ENCODE peak calls at places on chromosomes 7 and 10, in ten cellular contexts. One of them, this sample, is unnamed.

GRCh38 chr10:1074748-1075358 is 18.7 kb downstream of the WDR37 start:
- DNase-seq in mesenchymal stem cell: no peak
- DNase-seq in left lung: peak
- DNase-seq in stimulated activated effector memory CD8-positive, alpha-beta T cell treated with anti-CD3 and anti-CD28 coated beads, Interleukin-12 subunit alpha, Interleukin-12 subunit beta, amount 100 ng/mL, for 72 hours: no peak
- DNase-seq in activated T-cell treated with anti-CD3 and anti-CD28 coated beads, Interleukin-2, amount 50 U/mL, for 1 hour: no peak
- DNase-seq in SW 1271: no peak
- DNase-seq in hepatocyte: no peak
- DNase-seq in stomach: no peak
- DNase-seq in GM12865: peak
- DNase-seq in amniotic epithelial cell: peak
- DNase-seq in this sample: no peak

GRCh38 chr10:8133146-8133545 is 78.7 kb downstream of the GATA3 start:
- DNase-seq in mesenchymal stem cell: no peak
- DNase-seq in amniotic epithelial cell: no peak
- DNase-seq in hepatocyte: no peak
- DNase-seq in activated T-cell treated with anti-CD3 and anti-CD28 coated beads, Interleukin-2, amount 50 U/mL, for 1 hour: no peak
- DNase-seq in stomach: no peak
- DNase-seq in SW 1271: no peak
- DNase-seq in stimulated activated effector memory CD8-positive, alpha-beta T cell treated with anti-CD3 and anti-CD28 coated beads, Interleukin-12 subunit alpha, Interleukin-12 subunit beta, amount 100 ng/mL, for 72 hours: peak
- DNase-seq in GM12865: peak
- DNase-seq in left lung: no peak
- DNase-seq in this sample: no peak

GRCh38 chr7:12685550-12685949 is 1.9 kb upstream of the ARL4A start:
- DNase-seq in stimulated activated effector memory CD8-positive, alpha-beta T cell treated with anti-CD3 and anti-CD28 coated beads, Interleukin-12 subunit alpha, Interleukin-12 subunit beta, amount 100 ng/mL, for 72 hours: no peak
- DNase-seq in mesenchymal stem cell: peak
- DNase-seq in hepatocyte: peak
- DNase-seq in GM12865: peak
- DNase-seq in activated T-cell treated with anti-CD3 and anti-CD28 coated beads, Interleukin-2, amount 50 U/mL, for 1 hour: peak
- DNase-seq in left lung: peak
- DNase-seq in stomach: no peak
- DNase-seq in SW 1271: no peak
- DNase-seq in amniotic epithelial cell: peak
- DNase-seq in this sample: no peak

GRCh38 chr10:132096223-132096622 is 30.5 kb downstream of the JAKMIP3 start:
- DNase-seq in stomach: peak
- DNase-seq in GM12865: no peak
- DNase-seq in left lung: no peak
- DNase-seq in hepatocyte: peak
- DNase-seq in activated T-cell treated with anti-CD3 and anti-CD28 coated beads, Interleukin-2, amount 50 U/mL, for 1 hour: no peak
- DNase-seq in mesenchymal stem cell: peak
- DNase-seq in amniotic epithelial cell: peak
- DNase-seq in SW 1271: no peak
- DNase-seq in stimulated activated effector memory CD8-positive, alpha-beta T cell treated with anti-CD3 and anti-CD28 coated beads, Interleukin-12 subunit alpha, Interleukin-12 subunit beta, amount 100 ng/mL, for 72 hours: no peak
- DNase-seq in this sample: no peak

GRCh38 chr7:43824963-43825362 is 44.4 kb downstream of the MRPS24 start:
- DNase-seq in hepatocyte: peak
- DNase-seq in stomach: no peak
- DNase-seq in stimulated activated effector memory CD8-positive, alpha-beta T cell treated with anti-CD3 and anti-CD28 coated beads, Interleukin-12 subunit alpha, Interleukin-12 subunit beta, amount 100 ng/mL, for 72 hours: no peak
- DNase-seq in activated T-cell treated with anti-CD3 and anti-CD28 coated beads, Interleukin-2, amount 50 U/mL, for 1 hour: no peak
- DNase-seq in SW 1271: no peak
- DNase-seq in GM12865: no peak
- DNase-seq in amniotic epithelial cell: no peak
- DNase-seq in left lung: no peak
- DNase-seq in mesenchymal stem cell: no peak
- DNase-seq in this sample: no peak

GRCh38 chr10:131641898-131642297 is 258.9 kb upstream of the PPP2R2D start:
- DNase-seq in activated T-cell treated with anti-CD3 and anti-CD28 coated beads, Interleukin-2, amount 50 U/mL, for 1 hour: no peak
- DNase-seq in hepatocyte: no peak
- DNase-seq in SW 1271: no peak
- DNase-seq in mesenchymal stem cell: no peak
- DNase-seq in left lung: no peak
- DNase-seq in stomach: no peak
- DNase-seq in amniotic epithelial cell: no peak
- DNase-seq in stimulated activated effector memory CD8-positive, alpha-beta T cell treated with anti-CD3 and anti-CD28 coated beads, Interleukin-12 subunit alpha, Interleukin-12 subunit beta, amount 100 ng/mL, for 72 hours: no peak
- DNase-seq in GM12865: peak
- DNase-seq in this sample: no peak

GRCh38 chr10:49089789-49090595 is 25.3 kb downstream of the VSTM4 start:
- DNase-seq in stomach: no peak
- DNase-seq in activated T-cell treated with anti-CD3 and anti-CD28 coated beads, Interleukin-2, amount 50 U/mL, for 1 hour: no peak
- DNase-seq in left lung: no peak
- DNase-seq in hepatocyte: no peak
- DNase-seq in stimulated activated effector memory CD8-positive, alpha-beta T cell treated with anti-CD3 and anti-CD28 coated beads, Interleukin-12 subunit alpha, Interleukin-12 subunit beta, amount 100 ng/mL, for 72 hours: no peak
- DNase-seq in mesenchymal stem cell: peak
- DNase-seq in SW 1271: no peak
- DNase-seq in GM12865: no peak
- DNase-seq in amniotic epithelial cell: peak
- DNase-seq in this sample: no peak

GRCh38 chr10:110416776-110417732 is 80.7 kb upstream of the DUSP5 start:
- DNase-seq in stimulated activated effector memory CD8-positive, alpha-beta T cell treated with anti-CD3 and anti-CD28 coated beads, Interleukin-12 subunit alpha, Interleukin-12 subunit beta, amount 100 ng/mL, for 72 hours: no peak
- DNase-seq in GM12865: no peak
- DNase-seq in activated T-cell treated with anti-CD3 and anti-CD28 coated beads, Interleukin-2, amount 50 U/mL, for 1 hour: no peak
- DNase-seq in stomach: peak
- DNase-seq in amniotic epithelial cell: no peak
- DNase-seq in left lung: peak
- DNase-seq in mesenchymal stem cell: no peak
- DNase-seq in hepatocyte: no peak
- DNase-seq in SW 1271: peak
- DNase-seq in this sample: no peak

GRCh38 chr7:114917211-114917839 is 4.6 kb upstream of the MDFIC start:
- DNase-seq in stomach: no peak
- DNase-seq in amniotic epithelial cell: no peak
- DNase-seq in mesenchymal stem cell: no peak
- DNase-seq in activated T-cell treated with anti-CD3 and anti-CD28 coated beads, Interleukin-2, amount 50 U/mL, for 1 hour: no peak
- DNase-seq in SW 1271: no peak
- DNase-seq in stimulated activated effector memory CD8-positive, alpha-beta T cell treated with anti-CD3 and anti-CD28 coated beads, Interleukin-12 subunit alpha, Interleukin-12 subunit beta, amount 100 ng/mL, for 72 hours: no peak
- DNase-seq in left lung: no peak
- DNase-seq in GM12865: peak
- DNase-seq in hepatocyte: no peak
- DNase-seq in this sample: no peak

GRCh38 chr7:99693427-99694200 is 13.8 kb upstream of the CYP3A5 start:
- DNase-seq in stomach: peak
- DNase-seq in hepatocyte: peak
- DNase-seq in SW 1271: no peak
- DNase-seq in mesenchymal stem cell: peak
- DNase-seq in left lung: peak
- DNase-seq in amniotic epithelial cell: peak
- DNase-seq in GM12865: no peak
- DNase-seq in stimulated activated effector memory CD8-positive, alpha-beta T cell treated with anti-CD3 and anti-CD28 coated beads, Interleukin-12 subunit alpha, Interleukin-12 subunit beta, amount 100 ng/mL, for 72 hours: no peak
- DNase-seq in activated T-cell treated with anti-CD3 and anti-CD28 coated beads, Interleukin-2, amount 50 U/mL, for 1 hour: no peak
- DNase-seq in this sample: no peak

GRCh38 chr7:134212576-134213546 is 85.7 kb downstream of the LRGUK start:
- DNase-seq in GM12865: no peak
- DNase-seq in stomach: no peak
- DNase-seq in mesenchymal stem cell: peak
- DNase-seq in left lung: no peak
- DNase-seq in activated T-cell treated with anti-CD3 and anti-CD28 coated beads, Interleukin-2, amount 50 U/mL, for 1 hour: no peak
- DNase-seq in amniotic epithelial cell: no peak
- DNase-seq in hepatocyte: no peak
- DNase-seq in SW 1271: no peak
- DNase-seq in stimulated activated effector memory CD8-positive, alpha-beta T cell treated with anti-CD3 and anti-CD28 coated beads, Interleukin-12 subunit alpha, Interleukin-12 subunit beta, amount 100 ng/mL, for 72 hours: no peak
- DNase-seq in this sample: no peak

GRCh38 chr10:72435570-72435969 is 80.9 kb upstream of the DNAJB12 start:
- DNase-seq in stimulated activated effector memory CD8-positive, alpha-beta T cell treated with anti-CD3 and anti-CD28 coated beads, Interleukin-12 subunit alpha, Interleukin-12 subunit beta, amount 100 ng/mL, for 72 hours: no peak
- DNase-seq in hepatocyte: no peak
- DNase-seq in mesenchymal stem cell: no peak
- DNase-seq in amniotic epithelial cell: no peak
- DNase-seq in activated T-cell treated with anti-CD3 and anti-CD28 coated beads, Interleukin-2, amount 50 U/mL, for 1 hour: no peak
- DNase-seq in stomach: no peak
- DNase-seq in SW 1271: no peak
- DNase-seq in GM12865: no peak
- DNase-seq in left lung: no peak
- DNase-seq in this sample: no peak

GRCh38 chr7:1290262-1291039 is 57.8 kb downstream of the UNCX start:
- DNase-seq in mesenchymal stem cell: peak
- DNase-seq in hepatocyte: peak
- DNase-seq in amniotic epithelial cell: no peak
- DNase-seq in SW 1271: no peak
- DNase-seq in left lung: peak
- DNase-seq in GM12865: no peak
- DNase-seq in activated T-cell treated with anti-CD3 and anti-CD28 coated beads, Interleukin-2, amount 50 U/mL, for 1 hour: peak
- DNase-seq in stimulated activated effector memory CD8-positive, alpha-beta T cell treated with anti-CD3 and anti-CD28 coated beads, Interleukin-12 subunit alpha, Interleukin-12 subunit beta, amount 100 ng/mL, for 72 hours: no peak
- DNase-seq in stomach: peak
- DNase-seq in this sample: no peak

GRCh38 chr10:22931948-22932347 is 4.1 kb downstream of the ARMC3 start:
- DNase-seq in left lung: no peak
- DNase-seq in SW 1271: no peak
- DNase-seq in stimulated activated effector memory CD8-positive, alpha-beta T cell treated with anti-CD3 and anti-CD28 coated beads, Interleukin-12 subunit alpha, Interleukin-12 subunit beta, amount 100 ng/mL, for 72 hours: no peak
- DNase-seq in GM12865: peak
- DNase-seq in stomach: peak
- DNase-seq in hepatocyte: peak
- DNase-seq in mesenchymal stem cell: peak
- DNase-seq in amniotic epithelial cell: peak
- DNase-seq in activated T-cell treated with anti-CD3 and anti-CD28 coated beads, Interleukin-2, amount 50 U/mL, for 1 hour: no peak
- DNase-seq in this sample: no peak

GRCh38 chr10:36111676-36112075 is 469.6 kb upstream of the FZD8 start:
- DNase-seq in SW 1271: no peak
- DNase-seq in activated T-cell treated with anti-CD3 and anti-CD28 coated beads, Interleukin-2, amount 50 U/mL, for 1 hour: no peak
- DNase-seq in stimulated activated effector memory CD8-positive, alpha-beta T cell treated with anti-CD3 and anti-CD28 coated beads, Interleukin-12 subunit alpha, Interleukin-12 subunit beta, amount 100 ng/mL, for 72 hours: no peak
- DNase-seq in stomach: no peak
- DNase-seq in hepatocyte: no peak
- DNase-seq in left lung: no peak
- DNase-seq in GM12865: no peak
- DNase-seq in amniotic epithelial cell: no peak
- DNase-seq in mesenchymal stem cell: no peak
- DNase-seq in this sample: no peak

GRCh38 chr10:79235765-79236755 is 111.2 kb upstream of the PPIF start:
- DNase-seq in activated T-cell treated with anti-CD3 and anti-CD28 coated beads, Interleukin-2, amount 50 U/mL, for 1 hour: no peak
- DNase-seq in hepatocyte: no peak
- DNase-seq in stimulated activated effector memory CD8-positive, alpha-beta T cell treated with anti-CD3 and anti-CD28 coated beads, Interleukin-12 subunit alpha, Interleukin-12 subunit beta, amount 100 ng/mL, for 72 hours: no peak
- DNase-seq in left lung: no peak
- DNase-seq in mesenchymal stem cell: no peak
- DNase-seq in SW 1271: no peak
- DNase-seq in stomach: no peak
- DNase-seq in amniotic epithelial cell: no peak
- DNase-seq in GM12865: no peak
- DNase-seq in this sample: no peak

GRCh38 chr7:155358948-155359712 is 61.5 kb downstream of the INSIG1 start:
- DNase-seq in amniotic epithelial cell: no peak
- DNase-seq in GM12865: no peak
- DNase-seq in activated T-cell treated with anti-CD3 and anti-CD28 coated beads, Interleukin-2, amount 50 U/mL, for 1 hour: no peak
- DNase-seq in stomach: no peak
- DNase-seq in stimulated activated effector memory CD8-positive, alpha-beta T cell treated with anti-CD3 and anti-CD28 coated beads, Interleukin-12 subunit alpha, Interleukin-12 subunit beta, amount 100 ng/mL, for 72 hours: no peak
- DNase-seq in SW 1271: no peak
- DNase-seq in mesenchymal stem cell: no peak
- DNase-seq in left lung: peak
- DNase-seq in hepatocyte: no peak
- DNase-seq in this sample: no peak

GRCh38 chr7:98878365-98879197 is at the start of gene TRRAP:
- DNase-seq in SW 1271: peak
- DNase-seq in GM12865: peak
- DNase-seq in amniotic epithelial cell: peak
- DNase-seq in left lung: peak
- DNase-seq in mesenchymal stem cell: peak
- DNase-seq in stimulated activated effector memory CD8-positive, alpha-beta T cell treated with anti-CD3 and anti-CD28 coated beads, Interleukin-12 subunit alpha, Interleukin-12 subunit beta, amount 100 ng/mL, for 72 hours: peak
- DNase-seq in stomach: peak
- DNase-seq in activated T-cell treated with anti-CD3 and anti-CD28 coated beads, Interleukin-2, amount 50 U/mL, for 1 hour: peak
- DNase-seq in hepatocyte: peak
- DNase-seq in this sample: no peak

GRCh38 chr10:124641282-124642075 is 102.7 kb downstream of the FAM53B start:
- DNase-seq in activated T-cell treated with anti-CD3 and anti-CD28 coated beads, Interleukin-2, amount 50 U/mL, for 1 hour: no peak
- DNase-seq in stomach: no peak
- DNase-seq in stimulated activated effector memory CD8-positive, alpha-beta T cell treated with anti-CD3 and anti-CD28 coated beads, Interleukin-12 subunit alpha, Interleukin-12 subunit beta, amount 100 ng/mL, for 72 hours: peak
- DNase-seq in hepatocyte: peak
- DNase-seq in GM12865: peak
- DNase-seq in amniotic epithelial cell: peak
- DNase-seq in mesenchymal stem cell: peak
- DNase-seq in SW 1271: no peak
- DNase-seq in left lung: peak
- DNase-seq in this sample: no peak

GRCh38 chr10:35464805-35465456 is 128.6 kb downstream of the CCNY start:
- DNase-seq in activated T-cell treated with anti-CD3 and anti-CD28 coated beads, Interleukin-2, amount 50 U/mL, for 1 hour: no peak
- DNase-seq in mesenchymal stem cell: peak
- DNase-seq in left lung: no peak
- DNase-seq in GM12865: no peak
- DNase-seq in hepatocyte: no peak
- DNase-seq in amniotic epithelial cell: peak
- DNase-seq in SW 1271: no peak
- DNase-seq in stimulated activated effector memory CD8-positive, alpha-beta T cell treated with anti-CD3 and anti-CD28 coated beads, Interleukin-12 subunit alpha, Interleukin-12 subunit beta, amount 100 ng/mL, for 72 hours: no peak
- DNase-seq in stomach: no peak
- DNase-seq in this sample: no peak

GRCh38 chr10:102868976-102869289 is 337 bp upstream of the AS3MT start:
- DNase-seq in amniotic epithelial cell: no peak
- DNase-seq in stimulated activated effector memory CD8-positive, alpha-beta T cell treated with anti-CD3 and anti-CD28 coated beads, Interleukin-12 subunit alpha, Interleukin-12 subunit beta, amount 100 ng/mL, for 72 hours: no peak
- DNase-seq in GM12865: no peak
- DNase-seq in stomach: no peak
- DNase-seq in left lung: no peak
- DNase-seq in hepatocyte: no peak
- DNase-seq in activated T-cell treated with anti-CD3 and anti-CD28 coated beads, Interleukin-2, amount 50 U/mL, for 1 hour: no peak
- DNase-seq in SW 1271: no peak
- DNase-seq in mesenchymal stem cell: peak
- DNase-seq in this sample: no peak

GRCh38 chr10:116109881-116110280 is 163.1 kb downstream of the GFRA1 start:
- DNase-seq in stomach: peak
- DNase-seq in stimulated activated effector memory CD8-positive, alpha-beta T cell treated with anti-CD3 and anti-CD28 coated beads, Interleukin-12 subunit alpha, Interleukin-12 subunit beta, amount 100 ng/mL, for 72 hours: no peak
- DNase-seq in mesenchymal stem cell: no peak
- DNase-seq in GM12865: no peak
- DNase-seq in amniotic epithelial cell: no peak
- DNase-seq in left lung: no peak
- DNase-seq in SW 1271: no peak
- DNase-seq in hepatocyte: no peak
- DNase-seq in activated T-cell treated with anti-CD3 and anti-CD28 coated beads, Interleukin-2, amount 50 U/mL, for 1 hour: no peak
- DNase-seq in this sample: no peak

GRCh38 chr7:106613861-106614560 is 46.9 kb downstream of the CCDC71L start:
- DNase-seq in stomach: no peak
- DNase-seq in amniotic epithelial cell: peak
- DNase-seq in stimulated activated effector memory CD8-positive, alpha-beta T cell treated with anti-CD3 and anti-CD28 coated beads, Interleukin-12 subunit alpha, Interleukin-12 subunit beta, amount 100 ng/mL, for 72 hours: no peak
- DNase-seq in hepatocyte: no peak
- DNase-seq in left lung: no peak
- DNase-seq in activated T-cell treated with anti-CD3 and anti-CD28 coated beads, Interleukin-2, amount 50 U/mL, for 1 hour: no peak
- DNase-seq in GM12865: no peak
- DNase-seq in SW 1271: no peak
- DNase-seq in mesenchymal stem cell: no peak
- DNase-seq in this sample: no peak

GRCh38 chr10:120735773-120736371 is 115.3 kb upstream of the WDR11 start:
- DNase-seq in amniotic epithelial cell: peak
- DNase-seq in activated T-cell treated with anti-CD3 and anti-CD28 coated beads, Interleukin-2, amount 50 U/mL, for 1 hour: no peak
- DNase-seq in stomach: no peak
- DNase-seq in mesenchymal stem cell: no peak
- DNase-seq in SW 1271: no peak
- DNase-seq in left lung: no peak
- DNase-seq in stimulated activated effector memory CD8-positive, alpha-beta T cell treated with anti-CD3 and anti-CD28 coated beads, Interleukin-12 subunit alpha, Interleukin-12 subunit beta, amount 100 ng/mL, for 72 hours: no peak
- DNase-seq in GM12865: peak
- DNase-seq in hepatocyte: peak
- DNase-seq in this sample: no peak

GRCh38 chr7:68269410-68269809 is 1272.8 kb downstream of the TYW1 start:
- DNase-seq in SW 1271: no peak
- DNase-seq in left lung: no peak
- DNase-seq in hepatocyte: peak
- DNase-seq in GM12865: no peak
- DNase-seq in mesenchymal stem cell: no peak
- DNase-seq in stomach: no peak
- DNase-seq in stimulated activated effector memory CD8-positive, alpha-beta T cell treated with anti-CD3 and anti-CD28 coated beads, Interleukin-12 subunit alpha, Interleukin-12 subunit beta, amount 100 ng/mL, for 72 hours: no peak
- DNase-seq in amniotic epithelial cell: no peak
- DNase-seq in activated T-cell treated with anti-CD3 and anti-CD28 coated beads, Interleukin-2, amount 50 U/mL, for 1 hour: no peak
- DNase-seq in this sample: no peak

GRCh38 chr7:57385668-57386067 is 64.3 kb upstream of the ZNF716 start:
- DNase-seq in stimulated activated effector memory CD8-positive, alpha-beta T cell treated with anti-CD3 and anti-CD28 coated beads, Interleukin-12 subunit alpha, Interleukin-12 subunit beta, amount 100 ng/mL, for 72 hours: no peak
- DNase-seq in hepatocyte: no peak
- DNase-seq in amniotic epithelial cell: no peak
- DNase-seq in stomach: no peak
- DNase-seq in left lung: no peak
- DNase-seq in SW 1271: no peak
- DNase-seq in activated T-cell treated with anti-CD3 and anti-CD28 coated beads, Interleukin-2, amount 50 U/mL, for 1 hour: no peak
- DNase-seq in mesenchymal stem cell: no peak
- DNase-seq in GM12865: no peak
- DNase-seq in this sample: no peak

GRCh38 chr10:27319752-27320561 is 79.4 kb upstream of the ACBD5 start:
- DNase-seq in mesenchymal stem cell: peak
- DNase-seq in GM12865: peak
- DNase-seq in hepatocyte: peak
- DNase-seq in stimulated activated effector memory CD8-positive, alpha-beta T cell treated with anti-CD3 and anti-CD28 coated beads, Interleukin-12 subunit alpha, Interleukin-12 subunit beta, amount 100 ng/mL, for 72 hours: no peak
- DNase-seq in SW 1271: no peak
- DNase-seq in stomach: peak
- DNase-seq in amniotic epithelial cell: peak
- DNase-seq in left lung: peak
- DNase-seq in activated T-cell treated with anti-CD3 and anti-CD28 coated beads, Interleukin-2, amount 50 U/mL, for 1 hour: no peak
- DNase-seq in this sample: peak

GRCh38 chr10:132394201-132394811 is 2.7 kb upstream of the PWWP2B start:
- DNase-seq in SW 1271: no peak
- DNase-seq in stomach: no peak
- DNase-seq in left lung: peak
- DNase-seq in amniotic epithelial cell: no peak
- DNase-seq in mesenchymal stem cell: no peak
- DNase-seq in GM12865: no peak
- DNase-seq in activated T-cell treated with anti-CD3 and anti-CD28 coated beads, Interleukin-2, amount 50 U/mL, for 1 hour: no peak
- DNase-seq in hepatocyte: no peak
- DNase-seq in stimulated activated effector memory CD8-positive, alpha-beta T cell treated with anti-CD3 and anti-CD28 coated beads, Interleukin-12 subunit alpha, Interleukin-12 subunit beta, amount 100 ng/mL, for 72 hours: no peak
- DNase-seq in this sample: no peak

This sample was measured in RWPE2.